ENCODE peak calls at places on chromosomes 6 and 20, in four cellular contexts. A, K, C and Q are unnamed samples.
A peak's percentile ranks its signal among the peaks of the same experiment; 100 is the strongest.

GRCh38 chr20:32474967-32475819 is 109.9 kb downstream of the NOL4L start:
- DNase-seq in A (no peak), K (peak; percentile 96), C (peak; percentile 96), Q (no peak)

GRCh38 chr6:118485601-118486550 is 62.2 kb upstream of the PLN start:
- DNase-seq in A (no peak), K (no peak), C (peak; percentile 30), Q (no peak)

GRCh38 chr6:156883497-156884252 is 106.5 kb downstream of the ARID1B start:
- DNase-seq in A (no peak), K (no peak), C (no peak), Q (no peak)

GRCh38 chr6:17744019-17744756 is 37.5 kb upstream of the NUP153 start:
- DNase-seq in A (no peak), K (no peak), C (no peak), Q (no peak)

GRCh38 chr20:59183751-59184150 is 20.1 kb downstream of the ZNF831 start:
- DNase-seq in A (no peak), K (no peak), C (no peak), Q (no peak)

GRCh38 chr20:40446868-40447267 is 242.2 kb downstream of the MAFB start:
- DNase-seq in A (no peak), K (no peak), C (no peak), Q (no peak)

GRCh38 chr20:46350201-46350985 is 42.1 kb upstream of the CDH22 start:
- DNase-seq in A (no peak), K (no peak), C (peak; percentile 95), Q (no peak)

GRCh38 chr6:143757346-143757832 is 79.6 kb downstream of the PHACTR2 start:
- DNase-seq in A (no peak), K (no peak), C (no peak), Q (no peak)

GRCh38 chr6:3518356-3518841 is 61.5 kb upstream of the SLC22A23 start:
- DNase-seq in A (no peak), K (no peak), C (peak; percentile 83), Q (no peak)

GRCh38 chr6:53282741-53283140 is 66.0 kb downstream of the ELOVL5 start:
- DNase-seq in A (no peak), K (no peak), C (no peak), Q (no peak)

GRCh38 chr6:124633655-124634054 is 328.6 kb upstream of the RNF217 start:
- DNase-seq in A (no peak), K (no peak), C (no peak), Q (no peak)

GRCh38 chr6:6712258-6712978 is 123.9 kb downstream of the LY86 start:
- DNase-seq in A (no peak), K (no peak), C (peak; percentile 96), Q (no peak)

GRCh38 chr6:89689732-89690131 is 51.2 kb upstream of the LYRM2 start:
- DNase-seq in A (no peak), K (no peak), C (no peak), Q (peak; percentile 89)

GRCh38 chr6:85126448-85127178 is 323.3 kb upstream of the NT5E start:
- DNase-seq in A (peak; percentile 78), K (peak; percentile 73), C (peak; percentile 15), Q (peak; percentile 45)

GRCh38 chr6:137827411-137827940 is 39.6 kb upstream of the TNFAIP3 start:
- DNase-seq in A (no peak), K (no peak), C (no peak), Q (no peak)

GRCh38 chr6:166551797-166552495 is 34.5 kb downstream of the RAMACL start:
- DNase-seq in A (no peak), K (no peak), C (no peak), Q (peak; percentile 59)

GRCh38 chr20:49277786-49278035 is 146 bp downstream of the ZNFX1 start:
- DNase-seq in A (no peak), K (no peak), C (no peak), Q (no peak)

GRCh38 chr6:170074435-170074834 is 216.4 kb downstream of the DLL1 start:
- DNase-seq in A (no peak), K (peak; percentile 30), C (no peak), Q (no peak)